ENCODE peak calls at places on chromosomes 16 and 17, in eight cellular contexts. D, K, X, Z, G, E, R and I are unnamed samples.

GRCh38 chr17:48307814-48308411 is 122.1 kb downstream of the SKAP1 start:
- DNase-seq in G (peak; percentile 61), D (no peak), X (peak; percentile 11), Z (peak; percentile 0), R (no peak), E (peak; percentile 48), K (no peak), I (no peak)

GRCh38 chr16:79931721-79932120 is 331.2 kb upstream of the MAF start:
- DNase-seq in Z (no peak), K (no peak), G (no peak), E (no peak), R (no peak), X (no peak), D (no peak), I (no peak)

GRCh38 chr16:85390511-85391174 is 222.5 kb upstream of the GSE1 start:
- DNase-seq in K (peak; percentile 77), Z (no peak), E (peak; percentile 90), X (no peak), R (no peak), G (peak; percentile 57), D (no peak), I (no peak)

GRCh38 chr17:62792122-62792800 is 15.9 kb downstream of the MARCHF10 start:
- DNase-seq in K (no peak), X (no peak), E (no peak), D (no peak), R (no peak), Z (peak; percentile 72), G (no peak), I (no peak)

GRCh38 chr17:50986989-50987660 is 121.0 kb upstream of the TOB1 start:
- DNase-seq in D (no peak), E (no peak), G (no peak), R (no peak), X (no peak), K (no peak), Z (no peak), I (no peak)

GRCh38 chr16:6709736-6710135 is 622.9 kb upstream of the RBFOX1 start:
- DNase-seq in D (no peak), R (no peak), E (no peak), Z (no peak), X (no peak), G (no peak), K (no peak), I (no peak)

GRCh38 chr16:13036600-13036999 is 135.2 kb downstream of the SHISA9 start:
- DNase-seq in Z (no peak), X (peak; percentile 56), D (no peak), E (no peak), K (no peak), G (peak; percentile 88), R (no peak), I (no peak)

GRCh38 chr17:32261521-32261792 is 4.2 kb upstream of the RHBDL3 start:
- DNase-seq in G (no peak), R (no peak), Z (no peak), K (no peak), E (no peak), X (no peak), D (no peak), I (no peak)

GRCh38 chr16:81127051-81127450 is 30.9 kb upstream of the GCSH start:
- DNase-seq in R (no peak), K (no peak), X (no peak), D (no peak), E (no peak), G (no peak), Z (peak; percentile 80), I (no peak)

GRCh38 chr17:51857052-51857593 is 301.4 kb downstream of the CA10 start:
- DNase-seq in Z (no peak), G (no peak), K (no peak), E (peak; percentile 26), D (no peak), R (no peak), X (no peak), I (no peak)

GRCh38 chr16:88901718-88902337 is 35.4 kb upstream of the PABPN1L start:
- DNase-seq in G (no peak), K (no peak), D (no peak), Z (no peak), E (no peak), X (no peak), R (no peak), I (no peak)

GRCh38 chr17:67377727-67378443 is 804 bp downstream of the PITPNC1 start:
- DNase-seq in Z (no peak), E (peak; percentile 88), G (peak; percentile 62), X (peak; percentile 52), R (no peak), D (no peak), K (no peak), I (peak; percentile 76)

GRCh38 chr16:23452221-23452571 is 793 bp downstream of the COG7 start:
- DNase-seq in X (no peak), R (no peak), K (no peak), Z (no peak), E (no peak), D (no peak), G (no peak), I (no peak)

GRCh38 chr17:34826332-34826731 is 134.9 kb downstream of the CCT6B start:
- DNase-seq in G (no peak), E (peak; percentile 28), D (no peak), Z (no peak), K (no peak), X (no peak), R (no peak), I (no peak)

GRCh38 chr17:42193216-42194132 is 820 bp downstream of the GHDC start:
- DNase-seq in G (no peak), R (no peak), E (no peak), X (no peak), D (no peak), K (no peak), Z (no peak), I (no peak)
- TF ChIP-seq CTCF in G (no peak), R (no peak), E (no peak), X (no peak), D (no peak), K (no peak), Z (no peak), I (no peak)

DNA sequence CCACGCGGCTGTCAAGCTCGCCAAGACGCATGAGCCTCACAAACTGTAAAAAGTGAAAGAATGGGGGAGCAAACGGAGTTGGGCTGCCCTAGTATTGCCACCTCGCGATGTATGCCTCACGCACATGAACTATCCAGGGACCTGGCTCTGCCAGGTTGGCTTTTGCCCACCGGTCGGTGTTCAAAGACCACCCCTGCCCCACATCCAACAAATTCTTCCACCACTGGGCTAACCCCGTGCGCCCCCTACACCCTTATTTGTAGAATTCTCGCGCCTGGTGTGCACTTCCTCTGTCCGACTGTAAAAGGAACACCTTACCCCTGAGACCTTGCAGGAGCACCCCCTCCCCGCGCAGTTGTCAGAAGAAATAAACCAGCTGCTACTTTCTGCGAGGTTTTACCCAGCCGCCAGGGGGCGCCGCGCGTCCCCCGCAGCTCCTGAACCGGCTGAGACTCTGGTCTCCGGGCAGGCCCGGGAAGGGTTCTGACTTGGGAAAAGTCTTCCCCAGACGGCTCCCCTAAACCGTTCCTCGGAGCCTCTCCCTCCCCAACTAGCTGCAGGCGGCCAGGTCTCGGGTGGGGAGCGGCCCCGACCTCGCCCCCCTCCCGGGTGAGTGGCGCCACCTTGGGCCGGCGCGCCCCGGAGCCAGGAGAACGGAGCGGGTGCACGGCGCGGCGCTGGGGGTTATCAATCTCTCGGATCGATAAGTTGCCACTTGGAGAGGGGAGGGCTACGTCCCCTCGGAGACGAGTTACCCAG is 1.7 kb upstream of the ZNF423 start:
- DNase-seq in G (peak; percentile 65), E (peak; percentile 86), Z (no peak), X (peak; percentile 64), R (no peak), D (no peak), K (no peak), I (peak; percentile 85)
- TF ChIP-seq CTCF in G (peak; percentile 86), E (peak; percentile 86), Z (peak; percentile 73), X (peak; percentile 96), R (peak; percentile 81), D (peak; percentile 85), K (peak; percentile 46), I (peak; percentile 97)

GRCh38 chr16:1095450-1096163 is 437 bp downstream of the C1QTNF8 start:
- DNase-seq in X (no peak), G (no peak), K (no peak), E (no peak), Z (no peak), D (no peak), R (no peak), I (no peak)

GRCh38 chr16:1091992-1092552 is 4.0 kb downstream of the C1QTNF8 start:
- DNase-seq in K (no peak), R (no peak), D (no peak), X (no peak), G (no peak), E (no peak), Z (no peak), I (no peak)

GRCh38 chr16:1093284-1094123 is 2.5 kb downstream of the C1QTNF8 start:
- DNase-seq in D (no peak), K (no peak), Z (no peak), G (no peak), X (no peak), E (peak; percentile 80), R (no peak), I (no peak)

GRCh38 chr16:1094601-1095449 is 1.2 kb downstream of the C1QTNF8 start:
- DNase-seq in X (no peak), E (no peak), G (no peak), Z (no peak), K (no peak), D (no peak), R (no peak), I (no peak)

DNA sequence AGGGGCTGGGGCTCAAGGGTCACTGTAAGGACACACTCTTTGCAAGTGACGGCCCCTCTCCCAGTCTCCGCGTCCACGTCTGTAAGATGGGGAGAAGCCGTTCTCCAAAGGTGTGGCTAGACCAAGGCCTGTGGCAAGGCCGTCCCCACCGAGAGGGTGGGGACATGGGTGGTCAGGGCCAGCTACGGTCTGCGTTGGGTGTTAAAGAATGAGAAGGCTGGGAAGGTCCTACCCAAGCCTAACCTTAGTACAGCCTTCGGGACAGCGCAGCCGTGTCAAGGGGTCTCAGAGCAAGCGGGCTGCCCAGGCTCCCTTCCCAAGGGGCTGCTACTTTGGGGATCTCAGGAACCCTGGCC is 1.9 kb downstream of the C1QTNF8 start:
- DNase-seq in Z (no peak), K (no peak), R (no peak), E (no peak), X (no peak), D (no peak), G (no peak), I (no peak)
- TF ChIP-seq CTCF in Z (no peak), K (no peak), R (no peak), E (no peak), X (no peak), D (no peak), G (no peak), I (no peak)

DNA sequence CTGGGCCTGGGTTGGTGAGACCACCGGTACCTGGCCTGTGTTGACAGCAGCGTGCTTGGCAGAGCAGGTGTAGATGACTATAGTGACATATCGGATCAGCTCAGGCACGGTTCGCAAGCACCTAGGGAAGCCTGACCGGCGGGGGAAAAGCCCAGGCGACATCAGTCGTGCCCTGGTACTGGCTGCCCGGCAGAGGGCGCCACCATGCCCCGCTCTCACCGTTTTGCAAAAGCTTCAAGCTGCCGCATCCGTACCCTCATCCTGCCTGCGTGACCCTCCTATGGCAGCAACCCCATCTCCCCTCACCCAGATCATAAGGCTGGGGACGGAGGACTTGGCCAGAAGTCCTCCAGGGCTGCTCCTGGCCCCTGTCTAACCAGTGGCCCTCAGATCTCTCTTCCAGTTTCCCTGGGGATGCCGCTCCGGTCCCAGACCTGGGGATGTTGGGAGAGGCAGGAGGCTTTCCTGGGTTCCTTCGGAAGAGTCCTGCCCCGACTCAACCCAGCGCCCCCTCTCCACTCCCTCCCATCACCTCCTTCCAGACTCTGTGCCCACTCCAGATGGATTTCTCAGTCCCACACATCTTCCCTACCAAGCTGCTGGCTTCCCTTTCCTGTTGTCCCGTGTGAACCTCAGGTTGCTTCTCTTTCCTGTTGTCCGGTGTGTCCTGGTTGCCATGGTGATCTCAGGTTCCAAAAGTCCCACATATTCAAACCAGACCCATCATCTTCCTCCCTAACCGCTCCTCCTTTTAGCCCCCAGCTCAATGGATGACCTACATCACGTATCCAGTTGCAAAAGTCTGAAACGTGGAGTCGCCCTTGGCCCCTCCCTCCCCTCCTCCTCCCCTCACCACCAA is 13.7 kb downstream of the ALOX12B start:
- DNase-seq in K (peak; percentile 50), X (peak; percentile 69), E (peak; percentile 89), R (no peak), Z (no peak), D (no peak), G (peak; percentile 89), I (peak; percentile 80)
- TF ChIP-seq CTCF in K (peak; percentile 87), X (peak; percentile 95), E (peak; percentile 89), R (peak; percentile 93), Z (peak; percentile 89), D (peak; percentile 51), G (peak; percentile 84), I (peak; percentile 92)